ENCODE peak calls at places on chromosomes 1 and 21, in nine cellular contexts. G is tibial artery; M is left lung; X is adrenal gland; V is heart right ventricle; N is A549; Q is CD8-positive, alpha-beta T cell; S is stomach; B is colonic mucosa. C is an unnamed sample. For H3K4me1, the result is how much of the 10 kb centered on the place peaks cover.

GRCh38 chr1:190320952-190321351 is 156.7 kb downstream of the BRINP3 start:
- DNase-seq in G (no peak), M (no peak), X (no peak), V (no peak), N (no peak), Q (no peak), S (no peak), B (no peak), C (no peak)

GRCh38 chr1:38690790-38691189 is 168.8 kb downstream of the RRAGC start:
- DNase-seq in G (no peak), M (no peak), X (no peak), V (no peak), N (no peak), Q (no peak), S (no peak), B (no peak), C (no peak)

GRCh38 chr21:43919871-43920801 is 55.1 kb downstream of the AGPAT3 start:
- DNase-seq in G (no peak), M (peak), X (no peak), V (no peak), N (no peak), Q (no peak), S (no peak), B (no peak), C (peak)

GRCh38 chr21:44845418-44846200 is 27.7 kb upstream of the SUMO3 start:
- DNase-seq in G (peak), M (peak), X (peak), V (peak), N (peak), Q (peak), S (peak), B (peak), C (peak)

GRCh38 chr1:55669308-55669707 is 454.1 kb upstream of the USP24 start:
- DNase-seq in G (peak), M (no peak), X (no peak), V (no peak), N (no peak), Q (no peak), S (no peak), B (no peak), C (no peak)

GRCh38 chr1:10606070-10606469 is 131.3 kb downstream of the PEX14 start:
- DNase-seq in G (no peak), M (no peak), X (no peak), V (no peak), N (no peak), Q (no peak), S (no peak), B (no peak), C (no peak)

GRCh38 chr1:163071381-163072255 is 2.5 kb downstream of the RGS4 start:
- DNase-seq in G (peak), M (no peak), X (peak), V (peak), N (peak), Q (peak), S (peak), B (peak), C (peak)

GRCh38 chr21:15557925-15558324 is 171.9 kb upstream of the USP25 start:
- DNase-seq in G (no peak), M (no peak), X (no peak), V (no peak), N (no peak), Q (no peak), S (no peak), B (no peak), C (no peak)

GRCh38 chr1:86466986-86467385 is 1.7 kb upstream of the CLCA1 start:
- DNase-seq in G (no peak), M (no peak), X (no peak), V (no peak), N (no peak), Q (no peak), S (no peak), B (no peak), C (no peak)

GRCh38 chr1:1118893-1119220 is 3.0 kb upstream of the C1orf159 start:
- DNase-seq in G (peak), M (peak), X (no peak), V (no peak), N (no peak), Q (no peak), S (no peak), B (no peak), C (peak)

GRCh38 chr1:93735722-93736121 is 54.1 kb upstream of the BCAR3 start:
- DNase-seq in G (no peak), M (no peak), X (no peak), V (no peak), N (no peak), Q (no peak), S (no peak), B (no peak), C (no peak)

GRCh38 chr1:99672500-99673213 is 26.7 kb downstream of the PALMD start:
- DNase-seq in G (no peak), M (no peak), X (peak), V (peak), N (no peak), Q (no peak), S (no peak), B (no peak), C (peak)

GRCh38 chr1:89295187-89295586 is 22.5 kb upstream of the GBP5 start:
- DNase-seq in G (no peak), M (no peak), X (no peak), V (no peak), N (no peak), Q (no peak), S (no peak), B (no peak), C (no peak)

GRCh38 chr1:151553659-151554058 is 13.6 kb downstream of the TUFT1 start:
- DNase-seq in G (no peak), M (no peak), X (no peak), V (no peak), N (no peak), Q (no peak), S (no peak), B (no peak), C (no peak)

GRCh38 chr21:44296103-44296519 is 3.7 kb upstream of the PFKL start:
- DNase-seq in G (no peak), M (peak), X (no peak), V (no peak), N (no peak), Q (no peak), S (no peak), B (no peak), C (no peak)

GRCh38 chr1:53626576-53626975 is 112.4 kb downstream of the GLIS1 start:
- DNase-seq in G (no peak), M (no peak), X (no peak), V (no peak), N (no peak), Q (no peak), S (no peak), B (no peak), C (no peak)

GRCh38 chr1:9658186-9658585 is 6.7 kb downstream of the PIK3CD start:
- DNase-seq in G (no peak), M (no peak), X (no peak), V (no peak), N (no peak), Q (no peak), S (no peak), B (no peak), C (no peak)

GRCh38 chr1:27233677-27234053 is 767 bp upstream of the WDTC1 start:
- DNase-seq in G (no peak), M (no peak), X (no peak), V (peak), N (no peak), Q (no peak), S (no peak), B (no peak), C (no peak)

GRCh38 chr21:21898801-21899200 is 900.6 kb downstream of the NCAM2 start:
- DNase-seq in G (no peak), M (no peak), X (no peak), V (no peak), N (no peak), Q (no peak), S (no peak), B (no peak), C (no peak)

GRCh38 chr1:228735871-228736586 is 750 bp downstream of the RHOU start:
- DNase-seq in G (peak), M (peak), X (peak), V (peak), N (peak), Q (peak), S (peak), B (peak), C (peak)

GRCh38 chr21:36908260-36908908 is 58.1 kb downstream of the HLCS start:
- DNase-seq in G (no peak), M (no peak), X (no peak), V (no peak), N (no peak), Q (no peak), S (no peak), B (no peak), C (no peak)

GRCh38 chr1:94705755-94706154 is 114.4 kb upstream of the SLC44A3 start:
- DNase-seq in G (no peak), M (no peak), X (no peak), V (no peak), N (no peak), Q (no peak), S (no peak), B (no peak), C (no peak)

GRCh38 chr21:36504067-36505058 is 24.4 kb upstream of the CLDN14 start:
- DNase-seq in G (no peak), M (no peak), X (peak), V (no peak), N (peak), Q (peak), S (no peak), B (peak), C (no peak)

GRCh38 chr1:3333903-3334302 is 120.6 kb upstream of the ARHGEF16 start:
- DNase-seq in G (no peak), M (peak), X (no peak), V (peak), N (no peak), Q (no peak), S (peak), B (no peak), C (no peak)

GRCh38 chr1:152110365-152110859 is 4.8 kb downstream of the TCHH start:
- DNase-seq in G (no peak), M (peak), X (peak), V (peak), N (peak), Q (no peak), S (no peak), B (peak), C (no peak)

GRCh38 chr21:35861656-35862055 is 198.7 kb downstream of the SETD4 start:
- DNase-seq in G (no peak), M (no peak), X (no peak), V (no peak), N (no peak), Q (no peak), S (no peak), B (no peak), C (no peak)

GRCh38 chr1:42334240-42335049 is 590 bp downstream of the FOXJ3 start:
- DNase-seq in G (peak), M (no peak), X (peak), V (peak), N (peak), Q (peak), S (peak), B (peak), C (peak)

GRCh38 chr1:209431813-209432442 is 151.6 kb upstream of the CAMK1G start:
- DNase-seq in G (no peak), M (no peak), X (no peak), V (no peak), N (no peak), Q (no peak), S (no peak), B (no peak), C (no peak)

GRCh38 chr1:6962956-6963915 is 178.0 kb downstream of the CAMTA1 start:
- DNase-seq in G (no peak), M (no peak), X (peak), V (peak), N (peak), Q (peak), S (peak), B (peak), C (peak)

GRCh38 chr1:89260575-89261275 is 11.9 kb downstream of the GBP5 start:
- DNase-seq in G (no peak), M (no peak), X (no peak), V (no peak), N (no peak), Q (no peak), S (no peak), B (no peak), C (no peak)

GRCh38 chr1:43817304-43817939 is 110.1 kb downstream of the ST3GAL3 start:
- DNase-seq in G (no peak), M (no peak), X (no peak), V (no peak), N (no peak), Q (no peak), S (no peak), B (no peak), C (no peak)

GRCh38 chr1:46466477-46467182 is 23.0 kb upstream of the DMBX1 start:
- DNase-seq in G (no peak), M (no peak), X (peak), V (peak), N (peak), Q (no peak), S (peak), B (no peak), C (peak)

GRCh38 chr1:201786824-201787223 is 42.1 kb upstream of the IPO9 start:
- DNase-seq in G (peak), M (no peak), X (no peak), V (peak), N (no peak), Q (no peak), S (no peak), B (no peak), C (peak)

GRCh38 chr21:25791321-25791720 is 56.5 kb downstream of the GABPA start:
- DNase-seq in G (no peak), M (no peak), X (no peak), V (no peak), N (no peak), Q (no peak), S (no peak), B (no peak), C (no peak)

GRCh38 chr1:240888039-240888786 is 276.3 kb upstream of the GREM2 start:
- DNase-seq in G (no peak), M (no peak), X (peak), V (no peak), N (peak), Q (no peak), S (peak), B (peak), C (no peak)

GRCh38 chr1:85406887-85407593 is 57.9 kb downstream of the DDAH1 start:
- DNase-seq in G (peak), M (no peak), X (peak), V (no peak), N (peak), Q (no peak), S (peak), B (peak), C (peak)

GRCh38 chr1:93988634-93989350 is 79.6 kb upstream of the GCLM start:
- DNase-seq in G (no peak), M (no peak), X (no peak), V (no peak), N (no peak), Q (no peak), S (no peak), B (no peak), C (no peak)

GRCh38 chr1:204036882-204037645 is 35.9 kb upstream of the SOX13 start:
- DNase-seq in G (no peak), M (no peak), X (no peak), V (no peak), N (no peak), Q (no peak), S (no peak), B (no peak), C (no peak)
- TF ChIP-seq CTCF in G (no peak), M (no peak), X (no peak), V (no peak), N (no peak), Q (no peak), S (no peak), B (no peak), C (no peak)

DNA sequence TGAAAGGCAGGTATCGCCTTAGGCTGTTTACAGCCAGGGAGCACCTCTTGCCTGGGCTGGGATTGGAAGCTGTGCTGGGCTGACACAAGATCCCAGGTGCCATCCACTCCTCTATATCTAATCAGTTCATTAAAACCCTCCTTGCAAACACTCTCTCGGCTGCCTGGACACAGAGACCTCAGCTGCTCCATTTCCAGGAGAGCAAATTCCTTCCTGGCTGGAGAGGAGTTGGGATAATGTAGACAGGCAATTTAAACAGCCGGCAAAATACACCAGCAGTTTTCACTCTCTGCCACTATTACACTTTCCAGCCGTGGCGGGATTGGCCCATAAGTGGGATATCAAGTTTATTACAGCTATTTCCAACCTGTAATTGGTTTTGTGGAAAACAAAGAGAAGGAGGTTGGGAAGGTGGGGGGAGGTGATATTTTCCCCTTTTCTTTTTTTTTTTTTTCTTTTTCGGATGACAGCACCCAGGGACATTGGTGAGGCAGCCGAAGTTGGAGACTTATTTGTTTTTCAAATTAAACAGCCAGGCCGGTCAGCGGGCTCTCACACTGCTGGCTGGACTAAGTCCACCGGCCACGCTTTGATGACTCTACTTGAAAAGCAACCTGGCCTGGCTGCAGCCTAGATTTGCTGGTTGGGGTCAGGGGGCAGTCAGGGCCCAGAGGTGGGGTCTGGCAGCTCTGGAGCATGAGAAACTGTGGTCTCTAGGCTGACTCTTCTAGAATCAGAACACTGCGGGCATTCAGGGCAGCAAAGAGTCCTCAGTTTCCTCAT is 177.3 kb downstream of the IGSF21 start:
- DNase-seq in G (no peak), M (no peak), X (no peak), V (no peak), N (no peak), Q (no peak), S (no peak), B (no peak), C (no peak)
- H3K4me1 ChIP-seq in G (under half), M (under half), X (under half), V (under half), N (under half), Q (under half), S (under half), B (under half), C (under half)

GRCh38 chr1:5888606-5889211 is 103.5 kb downstream of the NPHP4 start:
- DNase-seq in G (no peak), M (no peak), X (no peak), V (no peak), N (no peak), Q (no peak), S (no peak), B (no peak), C (peak)
- TF ChIP-seq CTCF in G (no peak), M (no peak), X (no peak), V (no peak), N (no peak), Q (no peak), S (no peak), B (no peak), C (no peak)

DNA sequence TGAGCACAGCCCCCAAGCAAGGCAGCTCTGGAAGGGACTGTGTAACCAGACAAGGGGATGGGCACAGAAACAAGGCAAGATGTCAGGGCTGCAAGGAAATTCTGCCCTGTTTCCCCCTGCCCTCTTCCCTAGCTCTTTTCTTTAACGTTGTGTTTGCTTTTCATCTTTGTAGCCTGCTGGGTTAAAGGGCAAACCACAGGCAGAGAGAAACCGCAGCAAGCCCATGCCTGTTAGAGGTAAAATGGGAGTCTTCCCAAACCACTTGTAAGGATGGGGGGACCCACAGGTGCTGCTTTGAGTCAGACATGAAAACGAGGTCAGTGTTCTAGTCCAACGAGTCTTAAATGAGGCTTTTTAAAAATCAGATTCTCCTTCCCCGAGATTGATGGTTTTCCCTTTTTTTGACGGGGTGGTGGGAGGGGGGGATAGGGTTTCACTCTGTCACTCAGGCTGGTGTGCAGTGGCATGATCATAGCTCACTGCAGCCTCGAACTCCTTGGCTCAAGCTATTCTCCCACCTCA is 13.3 kb downstream of the TGFBR3 start:
- DNase-seq in G (no peak), M (no peak), X (no peak), V (no peak), N (no peak), Q (no peak), S (no peak), B (no peak), C (no peak)
- H3K4me1 ChIP-seq in G (under half), M (under half), X (under half), V (under half), N (under half), Q (under half), S (under half), B (under half), C (under half)

C was measured in heart left ventricle.